ENCODE peak calls at places on chromosomes 16 and 17, in eight cellular contexts. A is GM06990, Z is thoracic aorta, C is AG09309, D is MM.1S, W is endodermal cell, M is psoas muscle, J is SK-N-SH. K is an unnamed sample.

GRCh38 chr17:40309031-40309937 is at the start of gene RARA:
- DNase-seq in Z (no peak), D (no peak), J (peak), W (peak), M (peak), A (no peak), C (no peak), K (no peak)

GRCh38 chr17:65514541-65514940 is 46.9 kb downstream of the AXIN2 start:
- DNase-seq in M (no peak), J (no peak), C (no peak), W (no peak), A (no peak), D (no peak), Z (no peak), K (no peak)

GRCh38 chr16:89140981-89141883 is 30.3 kb upstream of the CDH15 start:
- DNase-seq in J (no peak), C (no peak), Z (no peak), A (no peak), M (peak), W (no peak), D (no peak), K (no peak)

GRCh38 chr16:8929086-8929748 is 34.5 kb downstream of the USP7 start:
- DNase-seq in J (no peak), Z (no peak), W (no peak), D (no peak), M (no peak), A (no peak), C (no peak), K (no peak)

GRCh38 chr16:87996962-87997880 is 46.0 kb downstream of the BANP start:
- DNase-seq in W (no peak), M (no peak), D (no peak), Z (no peak), C (no peak), J (no peak), A (no peak), K (no peak)

GRCh38 chr16:86585821-86586611 is 7.7 kb downstream of the FOXL1 start:
- DNase-seq in J (no peak), W (no peak), M (no peak), A (no peak), Z (no peak), C (no peak), D (no peak), K (no peak)

GRCh38 chr17:43645765-43646481 is 15.8 kb downstream of the MEOX1 start:
- DNase-seq in D (no peak), M (peak), C (no peak), W (peak), J (peak), Z (peak), A (no peak), K (no peak)

GRCh38 chr17:29004081-29004692 is 1.6 kb downstream of the SEZ6 start:
- DNase-seq in D (no peak), J (no peak), W (peak), A (no peak), Z (no peak), M (no peak), C (no peak), K (no peak)

GRCh38 chr17:73901661-73902415 is 257.6 kb upstream of the SDK2 start:
- DNase-seq in M (peak), C (no peak), J (no peak), Z (no peak), W (peak), D (no peak), A (no peak), K (no peak)

GRCh38 chr16:53598513-53599266 is 95.7 kb upstream of the AKTIP start:
- DNase-seq in M (no peak), J (no peak), C (no peak), A (no peak), D (no peak), Z (no peak), W (no peak), K (no peak)

GRCh38 chr16:30184430-30185140 is 1.2 kb downstream of the CORO1A start:
- DNase-seq in J (peak), M (peak), Z (no peak), C (no peak), W (peak), D (peak), A (no peak), K (no peak)

GRCh38 chr17:65198653-65199382 is 61.6 kb downstream of the RGS9 start:
- DNase-seq in W (peak), A (peak), Z (no peak), D (peak), M (no peak), C (no peak), J (peak), K (peak)

GRCh38 chr17:65756760-65757159 is 195.3 kb upstream of the AXIN2 start:
- DNase-seq in D (no peak), W (no peak), A (no peak), M (no peak), J (no peak), C (no peak), Z (no peak), K (no peak)

GRCh38 chr17:62627219-62627903 is at the start of gene MRC2:
- DNase-seq in M (peak), D (no peak), C (no peak), A (peak), J (peak), W (peak), Z (peak), K (no peak)
- TF ChIP-seq CTCF in M (no peak), D (no peak), C (no peak), A (no peak), J (peak), W (peak), Z (no peak), K (no peak)

GRCh38 chr17:82424001-82424862 is 5.8 kb upstream of the OGFOD3 start:
- DNase-seq in A (no peak), D (peak), W (peak), M (no peak), J (peak), Z (no peak), C (no peak), K (no peak)
- H3K4me3 ChIP-seq in A (no peak), D (no peak), W (no peak), M (no peak), J (no peak), Z (peak), C (no peak), K (no peak)

DNA sequence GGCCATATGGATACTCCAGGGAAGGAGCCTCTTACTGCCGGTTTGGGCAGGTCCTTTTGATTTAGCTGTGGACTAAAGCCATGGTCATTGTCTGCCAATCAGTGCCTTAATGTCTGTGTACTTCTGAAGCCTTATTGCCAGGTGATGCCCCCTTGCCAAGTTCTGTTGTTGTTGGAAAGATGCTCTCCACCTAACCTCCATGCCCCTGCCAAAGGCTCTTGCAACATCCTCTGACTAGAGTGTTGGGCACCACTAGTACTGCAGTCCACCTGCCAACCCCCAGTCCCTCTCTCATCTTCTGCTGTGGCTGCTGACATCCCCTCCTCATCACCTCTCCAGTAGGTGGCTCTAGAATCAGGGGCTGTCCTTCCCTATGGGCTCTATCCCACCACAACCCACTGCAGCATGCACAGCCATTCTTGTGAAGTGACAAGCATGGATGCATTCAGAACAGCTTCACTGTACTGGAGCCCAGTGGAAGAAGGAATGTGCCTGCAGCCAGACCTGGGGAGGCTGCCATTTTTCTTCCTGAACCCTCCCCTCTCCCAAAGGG is 375.3 kb upstream of the CDH5 start:
- DNase-seq in Z (no peak), M (no peak), A (no peak), D (no peak), W (peak), C (no peak), J (no peak), K (no peak)
- TF ChIP-seq CTCF in Z (no peak), M (no peak), A (no peak), D (no peak), W (peak), C (no peak), J (no peak), K (no peak)

GRCh38 chr17:494601-495195 is 142.1 kb upstream of the RPH3AL start:
- DNase-seq in J (no peak), A (no peak), W (no peak), D (no peak), Z (no peak), C (no peak), M (no peak), K (no peak)

GRCh38 chr17:496761-497586 is 144.4 kb upstream of the RPH3AL start:
- DNase-seq in M (no peak), W (no peak), A (peak), J (no peak), Z (no peak), D (peak), C (no peak), K (no peak)

GRCh38 chr17:493666-494065 is 141.1 kb upstream of the RPH3AL start:
- DNase-seq in C (no peak), J (no peak), D (no peak), A (no peak), W (no peak), Z (no peak), M (no peak), K (no peak)

GRCh38 chr17:499836-500543 is 147.4 kb upstream of the RPH3AL start:
- DNase-seq in J (no peak), A (no peak), W (no peak), C (no peak), Z (no peak), D (no peak), M (no peak), K (no peak)

GRCh38 chr17:497587-498034 is 145.0 kb upstream of the RPH3AL start:
- DNase-seq in D (no peak), A (no peak), J (no peak), W (no peak), C (no peak), Z (no peak), M (no peak), K (no peak)
- H3K4me3 ChIP-seq in D (peak), A (no peak), J (no peak), W (no peak), C (no peak), Z (no peak), M (no peak), K (no peak)

GRCh38 chr17:55729484-55729883 is 6.8 kb upstream of the TMEM100 start:
- DNase-seq in D (no peak), A (no peak), Z (no peak), J (no peak), M (no peak), W (no peak), C (no peak), K (no peak)
- TF ChIP-seq CTCF in D (no peak), A (no peak), Z (no peak), J (no peak), M (no peak), W (no peak), C (no peak), K (no peak)

GRCh38 chr16:31475949-31476304 is 4.0 kb downstream of the TGFB1I1 start:
- DNase-seq in J (no peak), W (peak), C (no peak), D (no peak), A (no peak), M (peak), Z (no peak), K (no peak)

GRCh38 chr16:31476305-31477219 is 4.6 kb downstream of the TGFB1I1 start:
- DNase-seq in M (peak), J (peak), D (peak), W (peak), C (no peak), Z (no peak), A (peak), K (no peak)

GRCh38 chr16:31478956-31479355 is 4.0 kb upstream of the SLC5A2 start:
- DNase-seq in W (no peak), J (no peak), C (no peak), D (no peak), M (peak), Z (no peak), A (no peak), K (no peak)

GRCh38 chr16:31479752-31480151 is 3.2 kb upstream of the SLC5A2 start:
- DNase-seq in M (peak), D (no peak), C (no peak), A (no peak), W (no peak), J (no peak), Z (no peak), K (no peak)

GRCh38 chr16:31477220-31478216 is 5.4 kb upstream of the SLC5A2 start:
- DNase-seq in M (peak), A (no peak), D (peak), W (peak), Z (no peak), C (no peak), J (no peak), K (no peak)
- H3K4me3 ChIP-seq in M (peak), A (peak), D (peak), W (no peak), Z (peak), C (no peak), J (no peak), K (no peak)

DNA sequence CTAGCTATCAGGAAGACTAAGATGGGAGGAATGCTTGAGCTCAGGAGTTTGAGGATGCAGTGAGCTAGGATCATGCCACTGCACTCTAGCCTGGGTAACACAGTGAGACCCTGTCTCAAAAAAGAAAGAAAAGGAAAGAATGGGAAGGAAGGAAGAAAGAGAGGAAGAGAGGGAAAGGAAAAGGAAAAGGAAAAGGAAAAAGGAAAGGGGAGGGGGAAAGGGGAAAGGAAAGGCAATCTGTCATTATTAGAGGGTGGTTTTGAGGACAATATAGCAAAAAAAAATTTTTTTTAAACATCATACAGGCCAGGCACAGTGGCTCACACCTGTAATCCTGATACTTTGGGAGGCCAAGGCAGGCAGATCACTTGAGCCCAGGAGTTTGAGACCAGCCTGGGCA is 20.4 kb downstream of the JUP start:
- DNase-seq in D (no peak), W (no peak), M (no peak), A (no peak), J (no peak), C (no peak), Z (no peak), K (no peak)
- TF ChIP-seq CTCF in D (no peak), W (no peak), M (no peak), A (no peak), J (no peak), C (no peak), Z (no peak), K (no peak)

K was measured in kidney epithelial cell.